ENCODE peak calls at places on chromosomes 6 and 20, in ten cellular contexts. L, T, Y, X, Z, O, C, I, U and B are unnamed samples.
A peak's percentile ranks its signal among the peaks of the same experiment; 100 is the strongest.

GRCh38 chr6:43972915-43973304 is 154.3 kb downstream of the MRPL14 start:
- DNase-seq in L (no peak), T (no peak), Y (peak; percentile 91), X (no peak), Z (no peak), O (peak; percentile 86), C (peak; percentile 94), I (peak; percentile 44), U (no peak), B (peak; percentile 87)

GRCh38 chr20:49187330-49188100 is 619 bp downstream of the STAU1 start:
- DNase-seq in L (no peak), T (peak; percentile 31), Y (peak; percentile 66), X (peak; percentile 21), Z (no peak), O (peak; percentile 8), C (no peak), I (no peak), U (no peak), B (no peak)

GRCh38 chr6:150592377-150592995 is 7.2 kb upstream of the PLEKHG1 start:
- DNase-seq in L (peak; percentile 82), T (no peak), Y (no peak), X (no peak), Z (no peak), O (no peak), C (no peak), I (no peak), U (no peak), B (no peak)

GRCh38 chr6:139653136-139653535 is 278.7 kb upstream of the CITED2 start:
- DNase-seq in L (no peak), T (no peak), Y (no peak), X (no peak), Z (no peak), O (no peak), C (no peak), I (no peak), U (no peak), B (no peak)

GRCh38 chr6:8387942-8388437 is 47.4 kb downstream of the SLC35B3 start:
- DNase-seq in L (no peak), T (no peak), Y (no peak), X (no peak), Z (no peak), O (no peak), C (no peak), I (no peak), U (no peak), B (no peak)

GRCh38 chr6:39228992-39229767 is at the start of gene KCNK5:
- DNase-seq in L (peak; percentile 90), T (peak; percentile 37), Y (peak; percentile 42), X (peak; percentile 59), Z (peak; percentile 90), O (peak; percentile 20), C (peak; percentile 93), I (peak; percentile 71), U (peak; percentile 83), B (peak; percentile 91)

GRCh38 chr20:24987244-24987643 is 5.3 kb downstream of the APMAP start:
- DNase-seq in L (no peak), T (no peak), Y (no peak), X (no peak), Z (no peak), O (no peak), C (no peak), I (no peak), U (no peak), B (peak; percentile 15)

GRCh38 chr20:17898548-17898994 is 70.0 kb downstream of the SNX5 start:
- DNase-seq in L (peak; percentile 66), T (peak; percentile 53), Y (peak; percentile 91), X (peak; percentile 80), Z (peak; percentile 75), O (peak; percentile 57), C (peak; percentile 82), I (peak; percentile 75), U (no peak), B (no peak)

GRCh38 chr6:50264995-50265571 is 215.4 kb upstream of the DEFB112 start:
- DNase-seq in L (peak; percentile 5), T (no peak), Y (no peak), X (peak; percentile 36), Z (no peak), O (no peak), C (no peak), I (no peak), U (no peak), B (no peak)

GRCh38 chr6:38584731-38585130 is 55.0 kb downstream of the BTBD9 start:
- DNase-seq in L (no peak), T (no peak), Y (no peak), X (no peak), Z (no peak), O (peak; percentile 53), C (no peak), I (no peak), U (no peak), B (no peak)

GRCh38 chr20:56689318-56689717 is 60.2 kb downstream of the TFAP2C start:
- DNase-seq in L (no peak), T (no peak), Y (peak; percentile 63), X (no peak), Z (no peak), O (peak; percentile 76), C (no peak), I (no peak), U (no peak), B (no peak)

GRCh38 chr6:25713802-25714201 is 40.7 kb upstream of the SLC17A4 start:
- DNase-seq in L (no peak), T (no peak), Y (no peak), X (no peak), Z (no peak), O (peak; percentile 1), C (no peak), I (no peak), U (no peak), B (no peak)

GRCh38 chr20:33841439-33841799 is 30.3 kb downstream of the CHMP4B start:
- DNase-seq in L (no peak), T (no peak), Y (no peak), X (peak; percentile 73), Z (no peak), O (no peak), C (no peak), I (no peak), U (no peak), B (no peak)

GRCh38 chr20:34037121-34037520 is 43.4 kb downstream of the RALY start:
- DNase-seq in L (no peak), T (peak; percentile 19), Y (peak; percentile 14), X (no peak), Z (peak; percentile 49), O (no peak), C (no peak), I (no peak), U (no peak), B (no peak)

GRCh38 chr6:144302701-144303351 is 17.7 kb downstream of the UTRN start:
- DNase-seq in L (no peak), T (no peak), Y (no peak), X (no peak), Z (no peak), O (peak; percentile 34), C (no peak), I (no peak), U (no peak), B (no peak)